ENCODE peak calls at places on chromosomes 7 and 10, in nine cellular contexts. S is mesendoderm; B is MM.1S; Z is BJ; Q is tibial nerve; T is heart left ventricle; A is CD4-positive, CD25-positive, alpha-beta regulatory T cell; N is naive thymus-derived CD4-positive, alpha-beta T cell; X is heart right ventricle. W is an unnamed sample. For H3K36me3, the result is how much of the 10 kb centered on the place peaks cover.

GRCh38 chr7:66847879-66848810 is 72.9 kb upstream of the TMEM248 start:
- DNase-seq in S (peak), B (no peak), Z (no peak), Q (no peak), T (no peak), A (no peak), N (no peak), X (no peak), W (no peak)

GRCh38 chr10:124706462-124706857 is 37.7 kb downstream of the FAM53B start:
- DNase-seq in S (no peak), B (no peak), Z (no peak), Q (no peak), T (peak), A (no peak), N (no peak), X (no peak), W (no peak)

GRCh38 chr7:151662291-151662690 is 142.6 kb upstream of the RHEB start:
- DNase-seq in S (no peak), B (no peak), Z (no peak), Q (no peak), T (no peak), A (no peak), N (no peak), X (no peak), W (no peak)

GRCh38 chr7:118252087-118252486 is 27.6 kb downstream of the ANKRD7 start:
- DNase-seq in S (no peak), B (no peak), Z (no peak), Q (no peak), T (no peak), A (no peak), N (no peak), X (no peak), W (no peak)

GRCh38 chr7:82010416-82010815 is 240.6 kb upstream of the HGF start:
- DNase-seq in S (no peak), B (no peak), Z (no peak), Q (no peak), T (no peak), A (no peak), N (no peak), X (no peak), W (no peak)

GRCh38 chr7:132251327-132251659 is 325.0 kb downstream of the PLXNA4 start:
- DNase-seq in S (peak), B (no peak), Z (no peak), Q (peak), T (peak), A (no peak), N (no peak), X (peak), W (no peak)

GRCh38 chr10:43963379-43963778 is 314.7 kb upstream of the ZNF32 start:
- DNase-seq in S (no peak), B (no peak), Z (no peak), Q (no peak), T (no peak), A (no peak), N (no peak), X (peak), W (peak)

GRCh38 chr10:62373995-62374861 is at the start of gene ZNF365:
- DNase-seq in S (peak), B (peak), Z (no peak), Q (no peak), T (peak), A (peak), N (peak), X (peak), W (no peak)

GRCh38 chr7:90119178-90119971 is 34.9 kb upstream of the STEAP1 start:
- DNase-seq in S (peak), B (no peak), Z (no peak), Q (no peak), T (peak), A (no peak), N (peak), X (peak), W (no peak)

GRCh38 chr10:8137272-8137680 is 82.8 kb downstream of the GATA3 start:
- DNase-seq in S (no peak), B (no peak), Z (no peak), Q (no peak), T (no peak), A (peak), N (peak), X (no peak), W (no peak)

GRCh38 chr10:18960466-18961079 is 88.0 kb upstream of the MALRD1 start:
- DNase-seq in S (no peak), B (no peak), Z (no peak), Q (no peak), T (no peak), A (no peak), N (no peak), X (no peak), W (no peak)

GRCh38 chr7:120180221-120180620 is 92.8 kb upstream of the KCND2 start:
- DNase-seq in S (no peak), B (no peak), Z (no peak), Q (no peak), T (no peak), A (no peak), N (no peak), X (no peak), W (no peak)

GRCh38 chr7:102272917-102273748 is 13.5 kb upstream of the SH2B2 start:
- DNase-seq in S (no peak), B (no peak), Z (no peak), Q (no peak), T (no peak), A (no peak), N (no peak), X (no peak), W (no peak)

GRCh38 chr7:95180-95862 is 97.0 kb upstream of the FAM20C start:
- DNase-seq in S (no peak), B (no peak), Z (no peak), Q (no peak), T (no peak), A (no peak), N (no peak), X (no peak), W (peak)

GRCh38 chr7:20444041-20444440 is 113.3 kb downstream of the ITGB8 start:
- DNase-seq in S (no peak), B (no peak), Z (peak), Q (no peak), T (no peak), A (no peak), N (no peak), X (no peak), W (no peak)

GRCh38 chr7:69508736-69509135 is 89.5 kb upstream of the AUTS2 start:
- DNase-seq in S (no peak), B (no peak), Z (no peak), Q (no peak), T (no peak), A (no peak), N (no peak), X (no peak), W (no peak)

GRCh38 chr10:104127411-104127810 is 5.4 kb downstream of the SFR1 start:
- DNase-seq in S (peak), B (peak), Z (no peak), Q (no peak), T (no peak), A (no peak), N (no peak), X (peak), W (no peak)

GRCh38 chr10:13491747-13492360 is 37.0 kb downstream of the BEND7 start:
- DNase-seq in S (no peak), B (no peak), Z (no peak), Q (no peak), T (no peak), A (no peak), N (no peak), X (no peak), W (no peak)

GRCh38 chr10:63217120-63217605 is 84.0 kb downstream of the NRBF2 start:
- DNase-seq in S (peak), B (peak), Z (peak), Q (peak), T (no peak), A (peak), N (peak), X (peak), W (no peak)

GRCh38 chr10:50063100-50063499 is 4.7 kb upstream of the WASHC2A start:
- DNase-seq in S (no peak), B (no peak), Z (no peak), Q (no peak), T (no peak), A (no peak), N (no peak), X (no peak), W (no peak)

GRCh38 chr10:113386005-113386404 is 166.8 kb upstream of the HABP2 start:
- DNase-seq in S (no peak), B (no peak), Z (no peak), Q (no peak), T (peak), A (no peak), N (no peak), X (no peak), W (no peak)

GRCh38 chr10:77117501-77117900 is 520.1 kb downstream of the KCNMA1 start:
- DNase-seq in S (no peak), B (no peak), Z (no peak), Q (no peak), T (no peak), A (no peak), N (no peak), X (no peak), W (no peak)

GRCh38 chr10:119416855-119417254 is 125.7 kb downstream of the RGS10 start:
- DNase-seq in S (peak), B (peak), Z (no peak), Q (peak), T (peak), A (peak), N (peak), X (peak), W (no peak)

GRCh38 chr7:105493928-105494325 is 28.1 kb downstream of the PUS7 start:
- DNase-seq in S (no peak), B (no peak), Z (peak), Q (no peak), T (no peak), A (no peak), N (no peak), X (no peak), W (no peak)

GRCh38 chr10:122190151-122190550 is 80.9 kb upstream of the BTBD16 start:
- DNase-seq in S (no peak), B (no peak), Z (no peak), Q (no peak), T (no peak), A (no peak), N (no peak), X (no peak), W (no peak)

GRCh38 chr10:21336476-21337170 is 188.9 kb downstream of the SKIDA1 start:
- DNase-seq in S (peak), B (no peak), Z (peak), Q (no peak), T (peak), A (no peak), N (no peak), X (peak), W (no peak)

GRCh38 chr10:30045961-30046360 is 13.4 kb downstream of the JCAD start:
- DNase-seq in S (no peak), B (no peak), Z (no peak), Q (no peak), T (no peak), A (no peak), N (no peak), X (no peak), W (no peak)

GRCh38 chr10:30046476-30046875 is 12.9 kb downstream of the JCAD start:
- DNase-seq in S (no peak), B (no peak), Z (no peak), Q (no peak), T (no peak), A (no peak), N (no peak), X (no peak), W (no peak)

GRCh38 chr10:30047924-30048531 is 11.4 kb downstream of the JCAD start:
- DNase-seq in S (no peak), B (no peak), Z (no peak), Q (no peak), T (no peak), A (peak), N (peak), X (no peak), W (no peak)

GRCh38 chr10:30048768-30049507 is 10.4 kb downstream of the JCAD start:
- DNase-seq in S (no peak), B (no peak), Z (no peak), Q (no peak), T (peak), A (no peak), N (no peak), X (peak), W (no peak)

DNA sequence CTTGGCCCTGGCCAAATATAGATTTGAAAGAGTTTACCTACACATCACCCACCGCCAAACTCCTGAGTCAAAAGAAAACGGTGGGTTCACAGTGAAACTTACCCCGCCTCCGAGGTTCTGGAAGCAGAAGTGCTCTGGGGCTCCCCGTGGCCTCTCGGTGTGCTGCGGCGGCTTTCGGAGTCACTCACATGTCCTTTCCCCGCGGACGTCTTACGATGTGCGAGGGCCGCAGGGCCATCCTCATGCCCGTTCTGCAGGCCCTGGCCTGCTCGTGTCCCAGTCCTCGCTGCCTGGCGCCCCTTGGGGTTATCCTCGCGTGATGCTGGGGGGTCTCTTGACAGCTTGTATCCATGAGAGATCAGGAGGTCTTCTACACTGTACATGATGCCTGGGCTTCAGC is 12.0 kb downstream of the JCAD start:
- DNase-seq in S (no peak), B (no peak), Z (no peak), Q (no peak), T (no peak), A (no peak), N (no peak), X (no peak), W (no peak)
- H3K36me3 ChIP-seq in S (under half), B (under half), Z (under half), Q (under half), T (under half), A (under half), N (under half), X (under half), W (under half)

GRCh38 chr7:44471436-44471835 is 19.0 kb downstream of the NUDCD3 start:
- DNase-seq in S (no peak), B (no peak), Z (no peak), Q (no peak), T (no peak), A (no peak), N (no peak), X (no peak), W (no peak)

GRCh38 chr7:44470080-44470479 is 20.4 kb downstream of the NUDCD3 start:
- DNase-seq in S (no peak), B (no peak), Z (no peak), Q (no peak), T (no peak), A (no peak), N (no peak), X (no peak), W (no peak)

GRCh38 chr7:44471850-44472249 is 18.6 kb downstream of the NUDCD3 start:
- DNase-seq in S (peak), B (no peak), Z (no peak), Q (no peak), T (no peak), A (no peak), N (no peak), X (no peak), W (no peak)

GRCh38 chr7:44470628-44471245 is 19.7 kb downstream of the NUDCD3 start:
- DNase-seq in S (no peak), B (no peak), Z (no peak), Q (no peak), T (no peak), A (no peak), N (no peak), X (no peak), W (no peak)

GRCh38 chr7:44473295-44473694 is 17.2 kb downstream of the NUDCD3 start:
- DNase-seq in S (no peak), B (no peak), Z (no peak), Q (no peak), T (no peak), A (no peak), N (no peak), X (no peak), W (no peak)
- H3K36me3 ChIP-seq in S (under half), B (under half), Z (under half), Q (under half), T (under half), A (half or more), N (under half), X (under half), W (under half)

DNA sequence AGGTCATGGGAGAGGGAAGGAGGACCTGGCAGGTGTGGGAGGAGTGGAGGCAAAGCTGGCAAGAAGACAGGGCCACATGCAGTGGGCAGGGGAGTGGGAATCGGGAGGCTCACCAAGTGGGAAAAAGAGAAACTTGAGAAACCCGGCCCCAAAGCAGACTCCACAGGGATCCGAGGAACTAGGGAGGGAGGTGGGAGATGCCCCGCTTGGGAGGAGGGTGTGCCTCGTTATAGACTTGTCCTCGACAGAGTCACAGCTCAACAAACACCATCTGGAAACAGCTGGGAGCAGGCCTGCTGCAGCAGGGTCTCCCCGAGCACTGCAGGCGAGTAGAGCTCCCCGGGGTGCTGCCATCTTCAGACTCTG is 54.8 kb downstream of the MKI67 start:
- DNase-seq in S (no peak), B (no peak), Z (no peak), Q (no peak), T (no peak), A (no peak), N (no peak), X (no peak), W (no peak)
- H3K36me3 ChIP-seq in S (under half), B (under half), Z (under half), Q (under half), T (under half), A (half or more), N (under half), X (under half), W (half or more)

GRCh38 chr7:107185716-107186115 is 16.9 kb downstream of the HBP1 start:
- DNase-seq in S (no peak), B (no peak), Z (no peak), Q (no peak), T (no peak), A (no peak), N (no peak), X (no peak), W (no peak)

GRCh38 chr7:107194051-107194450 is 25.2 kb downstream of the HBP1 start:
- DNase-seq in S (no peak), B (no peak), Z (no peak), Q (no peak), T (no peak), A (no peak), N (no peak), X (no peak), W (no peak)

GRCh38 chr7:107187774-107188173 is 19.0 kb downstream of the HBP1 start:
- DNase-seq in S (no peak), B (no peak), Z (no peak), Q (no peak), T (no peak), A (no peak), N (no peak), X (no peak), W (no peak)

GRCh38 chr7:107186242-107186641 is 17.4 kb downstream of the HBP1 start:
- DNase-seq in S (no peak), B (no peak), Z (no peak), Q (no peak), T (no peak), A (no peak), N (no peak), X (no peak), W (no peak)

GRCh38 chr7:107190090-107190489 is 21.3 kb downstream of the HBP1 start:
- DNase-seq in S (no peak), B (no peak), Z (no peak), Q (no peak), T (no peak), A (no peak), N (no peak), X (no peak), W (no peak)
- H3K36me3 ChIP-seq in S (under half), B (under half), Z (under half), Q (under half), T (half or more), A (half or more), N (under half), X (half or more), W (half or more)

GRCh38 chr10:79304479-79305087 is 42.7 kb upstream of the PPIF start:
- DNase-seq in S (no peak), B (no peak), Z (no peak), Q (no peak), T (no peak), A (no peak), N (no peak), X (no peak), W (no peak)
- H3K36me3 ChIP-seq in S (under half), B (under half), Z (half or more), Q (under half), T (half or more), A (half or more), N (under half), X (half or more), W (half or more)

W was measured in esophagus muscularis mucosa.